ENCODE peak calls at places on chromosome 13, in ten cellular contexts. E, R, U, X, C, P, Z, H, Y and M are unnamed samples.
A peak's percentile ranks its signal among the peaks of the same experiment; 100 is the strongest.

GRCh38 chr13:71751074-71751473 is 115.9 kb downstream of the DACH1 start:
- DNase-seq in X (no peak), P (no peak), H (no peak), Y (no peak), Z (no peak), E (no peak), U (no peak), R (no peak), C (peak; percentile 90), M (no peak)

GRCh38 chr13:80840313-80840976 is 499.5 kb upstream of the SPRY2 start:
- DNase-seq in U (no peak), X (no peak), P (no peak), H (no peak), Z (no peak), Y (no peak), C (peak; percentile 10), R (no peak), E (no peak), M (no peak)

GRCh38 chr13:100513171-100513570 is 75.4 kb downstream of the GGACT start:
- DNase-seq in E (no peak), R (no peak), Z (no peak), X (no peak), U (no peak), H (no peak), Y (no peak), C (no peak), P (no peak), M (no peak)

GRCh38 chr13:66656050-66656449 is 574.1 kb downstream of the PCDH9 start:
- DNase-seq in E (no peak), U (no peak), R (no peak), Y (no peak), P (no peak), C (peak; percentile 23), X (no peak), H (no peak), Z (no peak), M (no peak)

GRCh38 chr13:89856512-89856911 is 1491.0 kb upstream of the MIR17HG start:
- DNase-seq in P (no peak), U (no peak), R (no peak), C (no peak), Z (no peak), E (no peak), X (no peak), H (no peak), Y (no peak), M (no peak)

GRCh38 chr13:101527130-101527529 is 74.7 kb downstream of the ITGBL1 start:
- DNase-seq in Z (no peak), E (no peak), Y (no peak), R (no peak), P (no peak), U (no peak), H (no peak), C (no peak), X (no peak), M (no peak)

GRCh38 chr13:23656637-23657036 is 86.4 kb downstream of the TNFRSF19 start:
- DNase-seq in Y (peak; percentile 72), P (no peak), X (peak; percentile 50), U (no peak), R (no peak), C (peak; percentile 92), E (no peak), H (no peak), Z (no peak), M (no peak)

GRCh38 chr13:101218484-101218883 is 197.8 kb downstream of the NALCN start:
- DNase-seq in X (no peak), Y (no peak), R (no peak), Z (no peak), E (no peak), C (no peak), U (no peak), H (no peak), P (no peak), M (no peak)

GRCh38 chr13:71864981-71865857 is 1.8 kb downstream of the DACH1 start:
- DNase-seq in H (no peak), E (peak; percentile 19), Z (no peak), C (peak; percentile 90), X (peak; percentile 51), P (no peak), Y (no peak), U (no peak), R (peak; percentile 67), M (no peak)

GRCh38 chr13:30743319-30744055 is 8.1 kb downstream of the ALOX5AP start:
- DNase-seq in E (no peak), X (no peak), Z (peak; percentile 61), Y (no peak), U (no peak), R (no peak), H (no peak), C (no peak), P (no peak), M (no peak)